ENCODE peak calls at places on chromosomes 3 and 15, in ten cellular contexts. One of them, this sample, is unnamed.

GRCh38 chr3:159766563-159767185 is 222.0 kb upstream of the IL12A start:
- DNase-seq in CD8-positive, alpha-beta memory T cell: no peak
- DNase-seq in stomach: no peak
- DNase-seq in colonic mucosa: no peak
- DNase-seq in aorta: no peak
- DNase-seq in psoas muscle: no peak
- DNase-seq in endodermal cell: peak; percentile 63
- DNase-seq in fibroblast of lung: peak; percentile 54
- DNase-seq in heart right ventricle: no peak
- DNase-seq in thoracic aorta: no peak
- DNase-seq in this sample: no peak

GRCh38 chr3:159749406-159749805 is 239.2 kb upstream of the IL12A start:
- DNase-seq in CD8-positive, alpha-beta memory T cell: no peak
- DNase-seq in stomach: no peak
- DNase-seq in colonic mucosa: no peak
- DNase-seq in aorta: no peak
- DNase-seq in psoas muscle: no peak
- DNase-seq in endodermal cell: no peak
- DNase-seq in fibroblast of lung: no peak
- DNase-seq in heart right ventricle: no peak
- DNase-seq in thoracic aorta: no peak
- DNase-seq in this sample: no peak

GRCh38 chr3:30848093-30848779 is 46.2 kb downstream of the GADL1 start:
- DNase-seq in CD8-positive, alpha-beta memory T cell: no peak
- DNase-seq in stomach: no peak
- DNase-seq in colonic mucosa: no peak
- DNase-seq in aorta: no peak
- DNase-seq in psoas muscle: no peak
- DNase-seq in endodermal cell: no peak
- DNase-seq in fibroblast of lung: no peak
- DNase-seq in heart right ventricle: no peak
- DNase-seq in thoracic aorta: no peak
- DNase-seq in this sample: no peak

GRCh38 chr3:182668974-182669373 is 124.3 kb upstream of the ATP11B start:
- DNase-seq in CD8-positive, alpha-beta memory T cell: no peak
- DNase-seq in stomach: no peak
- DNase-seq in colonic mucosa: no peak
- DNase-seq in aorta: no peak
- DNase-seq in psoas muscle: no peak
- DNase-seq in endodermal cell: no peak
- DNase-seq in fibroblast of lung: no peak
- DNase-seq in heart right ventricle: no peak
- DNase-seq in thoracic aorta: no peak
- DNase-seq in this sample: no peak

GRCh38 chr15:75054172-75054897 is 30.9 kb downstream of the PPCDC start:
- DNase-seq in CD8-positive, alpha-beta memory T cell: no peak
- DNase-seq in stomach: no peak
- DNase-seq in colonic mucosa: no peak
- DNase-seq in aorta: no peak
- DNase-seq in psoas muscle: no peak
- DNase-seq in endodermal cell: no peak
- DNase-seq in fibroblast of lung: no peak
- DNase-seq in heart right ventricle: no peak
- DNase-seq in thoracic aorta: no peak
- DNase-seq in this sample: no peak

GRCh38 chr3:170741756-170742530 is 128.1 kb downstream of the RPL22L1 start:
- DNase-seq in CD8-positive, alpha-beta memory T cell: no peak
- DNase-seq in stomach: no peak
- DNase-seq in colonic mucosa: no peak
- DNase-seq in aorta: no peak
- DNase-seq in psoas muscle: no peak
- DNase-seq in endodermal cell: no peak
- DNase-seq in fibroblast of lung: peak; percentile 63
- DNase-seq in heart right ventricle: no peak
- DNase-seq in thoracic aorta: no peak
- DNase-seq in this sample: no peak

GRCh38 chr15:52683585-52683984 is 4.4 kb upstream of the ATOSA start:
- DNase-seq in CD8-positive, alpha-beta memory T cell: no peak
- DNase-seq in stomach: no peak
- DNase-seq in colonic mucosa: no peak
- DNase-seq in aorta: no peak
- DNase-seq in psoas muscle: no peak
- DNase-seq in endodermal cell: no peak
- DNase-seq in fibroblast of lung: no peak
- DNase-seq in heart right ventricle: no peak
- DNase-seq in thoracic aorta: no peak
- DNase-seq in this sample: no peak

GRCh38 chr15:69730281-69731235 is 277.9 kb downstream of the RPLP1 start:
- DNase-seq in CD8-positive, alpha-beta memory T cell: no peak
- DNase-seq in stomach: no peak
- DNase-seq in colonic mucosa: no peak
- DNase-seq in aorta: no peak
- DNase-seq in psoas muscle: no peak
- DNase-seq in endodermal cell: no peak
- DNase-seq in fibroblast of lung: no peak
- DNase-seq in heart right ventricle: no peak
- DNase-seq in thoracic aorta: no peak
- DNase-seq in this sample: no peak

GRCh38 chr3:161273589-161274218 is 52.6 kb downstream of the NMD3 start:
- DNase-seq in CD8-positive, alpha-beta memory T cell: peak; percentile 12
- DNase-seq in stomach: no peak
- DNase-seq in colonic mucosa: peak; percentile 29
- DNase-seq in aorta: no peak
- DNase-seq in psoas muscle: no peak
- DNase-seq in endodermal cell: no peak
- DNase-seq in fibroblast of lung: peak; percentile 35
- DNase-seq in heart right ventricle: no peak
- DNase-seq in thoracic aorta: no peak
- DNase-seq in this sample: no peak

GRCh38 chr3:159929181-159929893 is 59.3 kb upstream of the IL12A start:
- DNase-seq in CD8-positive, alpha-beta memory T cell: no peak
- DNase-seq in stomach: no peak
- DNase-seq in colonic mucosa: peak; percentile 35
- DNase-seq in aorta: peak; percentile 60
- DNase-seq in psoas muscle: peak; percentile 52
- DNase-seq in endodermal cell: no peak
- DNase-seq in fibroblast of lung: peak; percentile 78
- DNase-seq in heart right ventricle: peak; percentile 20
- DNase-seq in thoracic aorta: no peak
- DNase-seq in this sample: no peak

GRCh38 chr3:72586694-72587093 is 261.6 kb downstream of the SHQ1 start:
- DNase-seq in CD8-positive, alpha-beta memory T cell: no peak
- DNase-seq in stomach: no peak
- DNase-seq in colonic mucosa: no peak
- DNase-seq in aorta: no peak
- DNase-seq in psoas muscle: no peak
- DNase-seq in endodermal cell: no peak
- DNase-seq in fibroblast of lung: no peak
- DNase-seq in heart right ventricle: no peak
- DNase-seq in thoracic aorta: no peak
- DNase-seq in this sample: no peak
- H3K9me3 ChIP-seq in CD8-positive, alpha-beta memory T cell: no peaks in the 10 kb centered on the region
- H3K9me3 ChIP-seq in stomach: no peaks in the 10 kb centered on the region
- H3K9me3 ChIP-seq in colonic mucosa: no peaks in the 10 kb centered on the region
- H3K9me3 ChIP-seq in aorta: no peaks in the 10 kb centered on the region
- H3K9me3 ChIP-seq in psoas muscle: no peaks in the 10 kb centered on the region
- H3K9me3 ChIP-seq in endodermal cell: no peaks in the 10 kb centered on the region
- H3K9me3 ChIP-seq in fibroblast of lung: no peaks in the 10 kb centered on the region
- H3K9me3 ChIP-seq in heart right ventricle: no peaks in the 10 kb centered on the region
- H3K9me3 ChIP-seq in thoracic aorta: no peaks in the 10 kb centered on the region
- H3K9me3 ChIP-seq in this sample: no peaks in the 10 kb centered on the region

GRCh38 chr3:178986456-178986855 is 85.2 kb downstream of the ZMAT3 start:
- DNase-seq in CD8-positive, alpha-beta memory T cell: no peak
- DNase-seq in stomach: no peak
- DNase-seq in colonic mucosa: no peak
- DNase-seq in aorta: no peak
- DNase-seq in psoas muscle: no peak
- DNase-seq in endodermal cell: no peak
- DNase-seq in fibroblast of lung: no peak
- DNase-seq in heart right ventricle: no peak
- DNase-seq in thoracic aorta: no peak
- DNase-seq in this sample: no peak
- H3K9me3 ChIP-seq in CD8-positive, alpha-beta memory T cell: peaks cover 19% of the 10 kb centered on the region
- H3K9me3 ChIP-seq in stomach: peaks cover 19% of the 10 kb centered on the region
- H3K9me3 ChIP-seq in colonic mucosa: peaks cover 11% of the 10 kb centered on the region
- H3K9me3 ChIP-seq in aorta: peaks cover 9% of the 10 kb centered on the region
- H3K9me3 ChIP-seq in psoas muscle: peaks cover 33% of the 10 kb centered on the region
- H3K9me3 ChIP-seq in endodermal cell: peaks cover 61% of the 10 kb centered on the region
- H3K9me3 ChIP-seq in fibroblast of lung: no peaks in the 10 kb centered on the region
- H3K9me3 ChIP-seq in heart right ventricle: peaks cover 60% of the 10 kb centered on the region
- H3K9me3 ChIP-seq in thoracic aorta: peaks cover 27% of the 10 kb centered on the region
- H3K9me3 ChIP-seq in this sample: peaks cover 45% of the 10 kb centered on the region

DNA sequence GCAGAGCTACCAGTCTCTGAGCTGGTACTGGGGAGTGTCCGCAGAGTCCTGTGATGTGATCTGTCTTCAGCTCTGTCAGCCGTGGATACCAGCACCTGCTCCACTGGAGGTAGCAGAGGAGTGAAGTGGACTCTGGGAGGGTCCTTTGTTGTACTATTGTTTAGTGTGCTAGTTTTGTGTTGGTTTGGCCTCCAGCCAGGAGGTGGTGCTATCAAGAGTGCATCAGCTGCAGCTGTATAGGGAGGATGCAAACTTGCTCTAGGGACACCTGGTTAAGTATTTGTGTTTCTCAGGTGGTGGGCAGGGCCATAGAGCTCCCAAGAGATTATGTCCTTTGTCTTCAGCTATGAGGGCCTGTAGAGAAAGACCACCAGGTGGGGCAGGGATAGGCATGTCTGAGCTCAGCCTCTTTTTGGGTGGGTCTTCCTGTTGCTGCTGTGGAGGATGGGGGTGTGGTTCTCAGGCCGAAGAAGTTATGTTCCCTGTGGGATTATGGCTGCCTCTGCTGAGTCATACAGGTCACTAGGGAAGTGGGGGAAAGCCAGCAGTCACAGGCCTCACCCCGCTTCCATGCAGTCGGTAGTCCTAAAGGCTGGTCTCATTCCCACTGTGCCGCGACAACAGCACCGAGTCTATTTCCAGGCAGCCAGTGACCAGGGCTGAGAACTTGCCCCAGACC is 443.2 kb upstream of the TBL1XR1 start:
- DNase-seq in CD8-positive, alpha-beta memory T cell: no peak
- DNase-seq in stomach: no peak
- DNase-seq in colonic mucosa: no peak
- DNase-seq in aorta: no peak
- DNase-seq in psoas muscle: no peak
- DNase-seq in endodermal cell: peak; percentile 48
- DNase-seq in fibroblast of lung: no peak
- DNase-seq in heart right ventricle: no peak
- DNase-seq in thoracic aorta: no peak
- DNase-seq in this sample: no peak
- H3K9me3 ChIP-seq in CD8-positive, alpha-beta memory T cell: no peaks in the 10 kb centered on the region
- H3K9me3 ChIP-seq in stomach: no peaks in the 10 kb centered on the region
- H3K9me3 ChIP-seq in colonic mucosa: no peaks in the 10 kb centered on the region
- H3K9me3 ChIP-seq in aorta: no peaks in the 10 kb centered on the region
- H3K9me3 ChIP-seq in psoas muscle: no peaks in the 10 kb centered on the region
- H3K9me3 ChIP-seq in endodermal cell: no peaks in the 10 kb centered on the region
- H3K9me3 ChIP-seq in fibroblast of lung: no peaks in the 10 kb centered on the region
- H3K9me3 ChIP-seq in heart right ventricle: peaks cover 7% of the 10 kb centered on the region
- H3K9me3 ChIP-seq in thoracic aorta: no peaks in the 10 kb centered on the region
- H3K9me3 ChIP-seq in this sample: no peaks in the 10 kb centered on the region

GRCh38 chr3:93924491-93924890 is 49.2 kb downstream of the PROS1 start:
- DNase-seq in CD8-positive, alpha-beta memory T cell: no peak
- DNase-seq in stomach: no peak
- DNase-seq in colonic mucosa: no peak
- DNase-seq in aorta: no peak
- DNase-seq in psoas muscle: no peak
- DNase-seq in endodermal cell: no peak
- DNase-seq in fibroblast of lung: peak; percentile 2
- DNase-seq in heart right ventricle: no peak
- DNase-seq in thoracic aorta: no peak
- DNase-seq in this sample: no peak
- H3K9me3 ChIP-seq in CD8-positive, alpha-beta memory T cell: no peaks in the 10 kb centered on the region
- H3K9me3 ChIP-seq in stomach: no peaks in the 10 kb centered on the region
- H3K9me3 ChIP-seq in colonic mucosa: no peaks in the 10 kb centered on the region
- H3K9me3 ChIP-seq in aorta: no peaks in the 10 kb centered on the region
- H3K9me3 ChIP-seq in psoas muscle: no peaks in the 10 kb centered on the region
- H3K9me3 ChIP-seq in endodermal cell: peaks cover 6% of the 10 kb centered on the region
- H3K9me3 ChIP-seq in fibroblast of lung: no peaks in the 10 kb centered on the region
- H3K9me3 ChIP-seq in heart right ventricle: no peaks in the 10 kb centered on the region
- H3K9me3 ChIP-seq in thoracic aorta: no peaks in the 10 kb centered on the region
- H3K9me3 ChIP-seq in this sample: no peaks in the 10 kb centered on the region

GRCh38 chr15:27067175-27067574 is 96.2 kb downstream of the GABRG3 start:
- DNase-seq in CD8-positive, alpha-beta memory T cell: no peak
- DNase-seq in stomach: no peak
- DNase-seq in colonic mucosa: no peak
- DNase-seq in aorta: no peak
- DNase-seq in psoas muscle: no peak
- DNase-seq in endodermal cell: no peak
- DNase-seq in fibroblast of lung: no peak
- DNase-seq in heart right ventricle: no peak
- DNase-seq in thoracic aorta: no peak
- DNase-seq in this sample: no peak

GRCh38 chr15:27070816-27071215 is 99.8 kb downstream of the GABRG3 start:
- DNase-seq in CD8-positive, alpha-beta memory T cell: no peak
- DNase-seq in stomach: no peak
- DNase-seq in colonic mucosa: no peak
- DNase-seq in aorta: no peak
- DNase-seq in psoas muscle: no peak
- DNase-seq in endodermal cell: no peak
- DNase-seq in fibroblast of lung: no peak
- DNase-seq in heart right ventricle: no peak
- DNase-seq in thoracic aorta: no peak
- DNase-seq in this sample: no peak

GRCh38 chr15:27061739-27062138 is 90.8 kb downstream of the GABRG3 start:
- DNase-seq in CD8-positive, alpha-beta memory T cell: no peak
- DNase-seq in stomach: no peak
- DNase-seq in colonic mucosa: no peak
- DNase-seq in aorta: no peak
- DNase-seq in psoas muscle: no peak
- DNase-seq in endodermal cell: no peak
- DNase-seq in fibroblast of lung: no peak
- DNase-seq in heart right ventricle: no peak
- DNase-seq in thoracic aorta: no peak
- DNase-seq in this sample: no peak

GRCh38 chr15:27064080-27064479 is 93.1 kb downstream of the GABRG3 start:
- DNase-seq in CD8-positive, alpha-beta memory T cell: no peak
- DNase-seq in stomach: no peak
- DNase-seq in colonic mucosa: no peak
- DNase-seq in aorta: no peak
- DNase-seq in psoas muscle: no peak
- DNase-seq in endodermal cell: no peak
- DNase-seq in fibroblast of lung: no peak
- DNase-seq in heart right ventricle: no peak
- DNase-seq in thoracic aorta: no peak
- DNase-seq in this sample: no peak

DNA sequence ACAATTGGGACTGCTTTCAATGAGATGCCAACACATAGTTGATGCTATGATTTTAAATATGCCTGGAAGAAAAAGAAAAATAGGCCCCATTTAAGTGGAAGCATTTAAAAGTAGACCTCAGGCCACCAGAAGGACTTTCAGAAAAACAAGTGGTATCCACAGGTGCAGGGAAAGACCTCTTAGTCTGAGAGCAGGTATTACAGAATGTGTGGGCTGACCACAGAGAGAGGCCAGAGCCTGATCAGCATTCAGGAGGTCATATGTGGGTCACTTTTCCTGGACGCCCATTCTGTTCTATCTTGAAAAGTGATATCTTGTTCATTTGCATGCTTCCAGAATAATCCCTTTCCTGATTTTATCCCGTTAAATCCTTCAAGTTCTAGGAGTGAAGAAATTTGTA is 95.5 kb downstream of the GABRG3 start:
- DNase-seq in CD8-positive, alpha-beta memory T cell: no peak
- DNase-seq in stomach: no peak
- DNase-seq in colonic mucosa: no peak
- DNase-seq in aorta: no peak
- DNase-seq in psoas muscle: no peak
- DNase-seq in endodermal cell: no peak
- DNase-seq in fibroblast of lung: no peak
- DNase-seq in heart right ventricle: no peak
- DNase-seq in thoracic aorta: no peak
- DNase-seq in this sample: no peak
- H3K9me3 ChIP-seq in CD8-positive, alpha-beta memory T cell: peaks cover 5% of the 10 kb centered on the region
- H3K9me3 ChIP-seq in stomach: peaks cover 11% of the 10 kb centered on the region
- H3K9me3 ChIP-seq in colonic mucosa: no peaks in the 10 kb centered on the region
- H3K9me3 ChIP-seq in aorta: peaks cover 9% of the 10 kb centered on the region
- H3K9me3 ChIP-seq in psoas muscle: peaks cover 10% of the 10 kb centered on the region
- H3K9me3 ChIP-seq in endodermal cell: peaks cover 6% of the 10 kb centered on the region
- H3K9me3 ChIP-seq in fibroblast of lung: no peaks in the 10 kb centered on the region
- H3K9me3 ChIP-seq in heart right ventricle: peaks cover 19% of the 10 kb centered on the region
- H3K9me3 ChIP-seq in thoracic aorta: no peaks in the 10 kb centered on the region
- H3K9me3 ChIP-seq in this sample: peaks cover 20% of the 10 kb centered on the region

This sample was measured in right atrium auricular region.